ENCODE peak calls at places on chromosomes 7 and 10, in six cellular contexts. B is H1, N is IMR-90, V is neuronal stem cell, I is mesenchymal stem cell, E is H9. O is an unnamed sample.

GRCh38 chr7:98174334-98175259 is 36.6 kb upstream of the BHLHA15 start:
- DNase-seq in B (no peak), N (no peak), V (no peak), I (no peak), E (no peak), O (no peak)

GRCh38 chr10:46251857-46252847 is 34.6 kb upstream of the ANTXRL start:
- DNase-seq in B (no peak), N (no peak), V (no peak), I (no peak), E (no peak), O (no peak)

GRCh38 chr7:155728116-155728515 is 83.7 kb downstream of the RBM33 start:
- DNase-seq in B (no peak), N (no peak), V (no peak), I (no peak), E (no peak), O (no peak)

GRCh38 chr7:47518827-47519226 is 63.1 kb downstream of the TNS3 start:
- DNase-seq in B (no peak), N (peak; percentile 79), V (no peak), I (peak; percentile 91), E (no peak), O (no peak)

GRCh38 chr10:99522078-99522479 is 10.7 kb upstream of the NKX2-3 start:
- DNase-seq in B (no peak), N (no peak), V (no peak), I (peak; percentile 74), E (peak; percentile 49), O (no peak)

GRCh38 chr10:35331894-35332640 is 4.2 kb upstream of the CCNY start:
- DNase-seq in B (no peak), N (peak; percentile 97), V (no peak), I (peak; percentile 98), E (no peak), O (peak; percentile 89)

GRCh38 chr10:63266337-63267327 is 133.5 kb downstream of the NRBF2 start:
- DNase-seq in B (no peak), N (no peak), V (no peak), I (no peak), E (no peak), O (no peak)

GRCh38 chr7:1847260-1848001 is 177.4 kb downstream of the ELFN1 start:
- DNase-seq in B (no peak), N (no peak), V (no peak), I (no peak), E (no peak), O (no peak)

GRCh38 chr10:87654212-87654611 is 5.5 kb upstream of the PAPSS2 start:
- DNase-seq in B (no peak), N (no peak), V (no peak), I (no peak), E (no peak), O (no peak)

GRCh38 chr10:99658622-99659030 is 683 bp upstream of the ENTPD7 start:
- DNase-seq in B (no peak), N (peak; percentile 55), V (peak; percentile 23), I (peak; percentile 51), E (peak; percentile 33), O (peak; percentile 13)

GRCh38 chr10:29329420-29329819 is 40.5 kb downstream of the LYZL1 start:
- DNase-seq in B (no peak), N (peak; percentile 20), V (no peak), I (peak; percentile 29), E (no peak), O (peak; percentile 43)

GRCh38 chr10:24622781-24623301 is 100.8 kb downstream of the ARHGAP21 start:
- DNase-seq in B (no peak), N (peak; percentile 66), V (no peak), I (peak; percentile 70), E (no peak), O (no peak)

GRCh38 chr7:36037121-36037662 is 115.9 kb upstream of the EEPD1 start:
- DNase-seq in B (no peak), N (peak; percentile 74), V (no peak), I (peak; percentile 75), E (no peak), O (peak; percentile 89)

GRCh38 chr10:131119626-131120355 is 191.7 kb downstream of the TCERG1L start:
- DNase-seq in B (no peak), N (no peak), V (no peak), I (no peak), E (no peak), O (no peak)

GRCh38 chr10:117241541-117242462 is 888 bp downstream of the SLC18A2 start:
- DNase-seq in B (no peak), N (no peak), V (no peak), I (no peak), E (peak; percentile 63), O (no peak)

GRCh38 chr10:119029613-119030420 is at the start of gene NANOS1:
- DNase-seq in B (no peak), N (peak; percentile 21), V (peak; percentile 52), I (no peak), E (peak; percentile 53), O (no peak)

GRCh38 chr10:129192344-129193128 is 274.5 kb upstream of the MGMT start:
- DNase-seq in B (no peak), N (no peak), V (no peak), I (no peak), E (no peak), O (peak; percentile 30)

GRCh38 chr10:131651674-131652093 is 249.1 kb upstream of the PPP2R2D start:
- DNase-seq in B (no peak), N (no peak), V (no peak), I (no peak), E (peak; percentile 69), O (no peak)

GRCh38 chr7:106864298-106865081 is 592 bp upstream of the PIK3CG start:
- DNase-seq in B (no peak), N (no peak), V (no peak), I (peak; percentile 22), E (no peak), O (no peak)

GRCh38 chr10:98486421-98486820 is 39.7 kb upstream of the HPS1 start:
- DNase-seq in B (no peak), N (peak; percentile 66), V (no peak), I (peak; percentile 73), E (no peak), O (no peak)

GRCh38 chr10:24524314-24524713 is 199.4 kb downstream of the ARHGAP21 start:
- DNase-seq in B (no peak), N (no peak), V (no peak), I (no peak), E (no peak), O (no peak)

GRCh38 chr7:36186359-36186758 is 33.3 kb downstream of the EEPD1 start:
- DNase-seq in B (no peak), N (peak; percentile 61), V (no peak), I (no peak), E (no peak), O (no peak)

GRCh38 chr10:112389147-112389822 is 15.4 kb downstream of the ACSL5 start:
- DNase-seq in B (no peak), N (peak; percentile 77), V (no peak), I (peak; percentile 79), E (peak; percentile 30), O (peak; percentile 90)

GRCh38 chr7:38394703-38395102 is 121.3 kb upstream of the TARP start:
- DNase-seq in B (no peak), N (no peak), V (no peak), I (no peak), E (no peak), O (peak; percentile 7)

GRCh38 chr10:29858352-29859267 is 200.8 kb downstream of the JCAD start:
- DNase-seq in B (peak; percentile 25), N (peak; percentile 82), V (peak; percentile 46), I (peak; percentile 82), E (peak; percentile 55), O (peak; percentile 69)

GRCh38 chr10:120048358-120048757 is 155.8 kb downstream of the SEC23IP start:
- DNase-seq in B (no peak), N (no peak), V (no peak), I (no peak), E (no peak), O (no peak)

GRCh38 chr10:7405637-7406036 is 5.2 kb downstream of the SFMBT2 start:
- DNase-seq in B (no peak), N (no peak), V (no peak), I (peak; percentile 13), E (no peak), O (no peak)

GRCh38 chr10:104642311-104643022 is 1.4 kb downstream of the SORCS3 start:
- DNase-seq in B (peak; percentile 66), N (no peak), V (peak; percentile 71), I (no peak), E (peak; percentile 93), O (no peak)

GRCh38 chr7:1584700-1585099 is 14.9 kb upstream of the PSMG3 start:
- DNase-seq in B (no peak), N (no peak), V (no peak), I (no peak), E (no peak), O (no peak)

GRCh38 chr7:11567571-11567970 is 264.4 kb downstream of the THSD7A start:
- DNase-seq in B (no peak), N (no peak), V (no peak), I (no peak), E (no peak), O (peak; percentile 42)
- H4K91ac ChIP-seq in B (no peak overlapping the region), N (no peak overlapping the region), V (no peak overlapping the region), I (no peak overlapping the region), E (no peak overlapping the region), O (no peak overlapping the region)

DNA sequence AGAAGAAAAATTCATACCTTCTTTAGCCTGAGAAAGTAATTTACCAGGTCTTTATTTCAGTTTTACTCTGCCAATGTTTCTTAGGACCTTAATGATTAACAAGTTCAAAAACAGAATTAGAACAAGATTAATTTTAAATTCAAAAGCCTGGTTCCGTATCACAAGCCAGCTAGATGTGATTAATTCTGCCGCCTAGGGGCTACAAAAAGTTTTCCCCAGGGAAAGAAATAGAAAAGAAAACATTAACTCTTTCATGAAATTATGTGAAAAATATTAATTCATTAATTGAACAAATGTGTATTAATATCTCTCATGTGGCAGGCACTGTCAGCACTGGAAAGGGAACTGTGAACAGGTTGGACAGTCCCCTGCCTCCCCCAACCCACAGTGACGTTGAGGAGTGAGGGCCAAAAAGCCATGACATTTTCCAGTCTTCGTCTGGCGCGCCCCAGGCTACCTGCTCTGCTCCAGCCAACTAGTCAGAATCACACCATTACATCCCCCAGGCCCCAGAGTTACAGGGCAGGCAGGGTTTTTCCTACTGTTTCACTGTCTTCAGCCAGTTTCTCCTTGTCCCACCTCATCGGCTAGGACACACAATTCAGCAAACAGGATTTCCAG is 20.1 kb downstream of the TMEM176A start:
- DNase-seq in B (no peak), N (no peak), V (no peak), I (no peak), E (no peak), O (no peak)
- H4K91ac ChIP-seq in B (no peak overlapping the region), N (no peak overlapping the region), V (no peak overlapping the region), I (no peak overlapping the region), E (no peak overlapping the region), O (peak overlapping the region; percentile 89)

GRCh38 chr7:105807363-105807762 is 69.0 kb downstream of the ATXN7L1 start:
- DNase-seq in B (no peak), N (no peak), V (no peak), I (no peak), E (no peak), O (no peak)
- H4K91ac ChIP-seq in B (no peak overlapping the region), N (no peak overlapping the region), V (no peak overlapping the region), I (no peak overlapping the region), E (no peak overlapping the region), O (no peak overlapping the region)

GRCh38 chr7:63057265-63057664 is 941.4 kb upstream of the ZNF722 start:
- DNase-seq in B (no peak), N (no peak), V (no peak), I (no peak), E (no peak), O (no peak)

DNA sequence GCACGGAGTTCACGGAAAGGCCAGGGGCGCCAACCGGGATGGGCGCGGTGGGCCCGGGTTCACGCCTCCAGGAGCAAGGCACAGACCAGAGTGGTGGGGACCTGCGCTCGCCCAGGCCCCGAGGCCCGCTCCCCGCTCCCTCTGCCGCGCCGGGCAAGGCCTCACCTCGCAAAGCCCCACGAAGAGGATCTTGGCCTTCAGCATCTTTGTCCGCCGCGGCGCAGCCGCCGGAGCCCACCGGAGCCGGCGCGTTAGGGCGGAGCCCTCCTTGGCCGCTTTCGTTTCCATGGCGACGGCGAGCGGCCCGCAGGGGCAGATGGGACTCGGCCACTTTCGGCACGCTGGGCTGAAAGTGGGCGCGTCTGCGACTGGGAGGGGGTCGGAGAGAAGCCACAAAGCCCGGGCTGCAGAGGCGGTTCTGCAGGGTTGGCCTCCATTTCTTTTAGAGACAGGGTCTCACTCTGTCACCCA is 944.4 kb upstream of the ZNF722 start:
- DNase-seq in B (no peak), N (no peak), V (no peak), I (no peak), E (no peak), O (no peak)
- H4K91ac ChIP-seq in B (no peak overlapping the region), N (no peak overlapping the region), V (no peak overlapping the region), I (no peak overlapping the region), E (no peak overlapping the region), O (no peak overlapping the region)